ENCODE peak calls at places on chromosomes 13 and 19, in ten cellular contexts. H is uterus, S is esophagus squamous epithelium, U is adrenal gland, V is A549, L is ovary, R is GM12891, O is right lobe of liver, A is IMR-90, W is lower leg skin. P is an unnamed sample.

GRCh38 chr13:21365574-21365973 is 93.5 kb downstream of the ZDHHC20 start:
- DNase-seq in H (no peak), S (no peak), U (no peak), V (no peak), L (no peak), R (no peak), O (no peak), A (no peak), W (no peak), P (no peak)

GRCh38 chr19:46471116-46471733 is at the start of gene PNMA8A:
- DNase-seq in H (peak), S (no peak), U (peak), V (peak), L (peak), R (no peak), O (peak), A (peak), W (no peak), P (no peak)

GRCh38 chr13:48496271-48496670 is 36.6 kb downstream of the RCBTB2 start:
- DNase-seq in H (no peak), S (no peak), U (no peak), V (no peak), L (no peak), R (no peak), O (no peak), A (no peak), W (no peak), P (no peak)

GRCh38 chr13:92727118-92727517 is 499.5 kb upstream of the GPC6 start:
- DNase-seq in H (no peak), S (no peak), U (no peak), V (no peak), L (no peak), R (no peak), O (no peak), A (peak), W (no peak), P (no peak)

GRCh38 chr19:47095707-47096704 is 17.6 kb downstream of the ZC3H4 start:
- DNase-seq in H (no peak), S (no peak), U (no peak), V (peak), L (no peak), R (no peak), O (peak), A (no peak), W (peak), P (peak)

GRCh38 chr19:46828484-46828883 is 22.2 kb downstream of the AP2S1 start:
- DNase-seq in H (no peak), S (no peak), U (no peak), V (no peak), L (no peak), R (no peak), O (no peak), A (peak), W (no peak), P (no peak)

GRCh38 chr13:42146359-42146758 is 97.9 kb downstream of the DGKH start:
- DNase-seq in H (no peak), S (no peak), U (no peak), V (no peak), L (no peak), R (no peak), O (no peak), A (no peak), W (no peak), P (no peak)

GRCh38 chr19:44884566-44884965 is 6.5 kb upstream of the TOMM40 start:
- DNase-seq in H (no peak), S (no peak), U (no peak), V (no peak), L (no peak), R (no peak), O (no peak), A (no peak), W (no peak), P (no peak)

GRCh38 chr19:54470991-54471782 is 1.9 kb downstream of the CDC42EP5 start:
- DNase-seq in H (no peak), S (no peak), U (no peak), V (no peak), L (peak), R (no peak), O (no peak), A (no peak), W (no peak), P (peak)

GRCh38 chr19:6287269-6287885 is 7.6 kb upstream of the MLLT1 start:
- DNase-seq in H (no peak), S (no peak), U (no peak), V (no peak), L (no peak), R (no peak), O (no peak), A (no peak), W (no peak), P (peak)

GRCh38 chr13:93680329-93680728 is 453.7 kb downstream of the GPC6 start:
- DNase-seq in H (no peak), S (no peak), U (no peak), V (no peak), L (no peak), R (no peak), O (no peak), A (no peak), W (no peak), P (no peak)

GRCh38 chr13:110310541-110311491 is 3.7 kb downstream of the COL4A2 start:
- DNase-seq in H (peak), S (no peak), U (no peak), V (no peak), L (peak), R (no peak), O (no peak), A (no peak), W (no peak), P (no peak)

GRCh38 chr19:35879068-35879467 is 10.7 kb downstream of the APLP1 start:
- DNase-seq in H (no peak), S (no peak), U (no peak), V (no peak), L (no peak), R (no peak), O (no peak), A (no peak), W (no peak), P (peak)

GRCh38 chr13:33633701-33634525 is 184.0 kb upstream of the RFC3 start:
- DNase-seq in H (no peak), S (no peak), U (no peak), V (no peak), L (no peak), R (no peak), O (no peak), A (peak), W (no peak), P (no peak)

GRCh38 chr19:13302521-13303270 is 152.5 kb downstream of the IER2 start:
- DNase-seq in H (no peak), S (no peak), U (no peak), V (no peak), L (no peak), R (no peak), O (no peak), A (no peak), W (no peak), P (no peak)

GRCh38 chr19:53157601-53158000 is 1.3 kb downstream of the ZNF347 start:
- DNase-seq in H (no peak), S (no peak), U (peak), V (no peak), L (peak), R (no peak), O (peak), A (peak), W (no peak), P (no peak)

GRCh38 chr13:39663958-39664357 is 8.5 kb downstream of the COG6 start:
- DNase-seq in H (no peak), S (no peak), U (no peak), V (no peak), L (no peak), R (no peak), O (no peak), A (no peak), W (no peak), P (no peak)

GRCh38 chr13:67223024-67223423 is 7.1 kb downstream of the PCDH9 start:
- DNase-seq in H (no peak), S (no peak), U (no peak), V (no peak), L (no peak), R (no peak), O (no peak), A (peak), W (no peak), P (no peak)

GRCh38 chr13:47038196-47038595 is 141.3 kb upstream of the HTR2A start:
- DNase-seq in H (no peak), S (no peak), U (no peak), V (no peak), L (no peak), R (no peak), O (no peak), A (peak), W (no peak), P (no peak)

GRCh38 chr13:25816239-25816638 is 235.6 kb downstream of the SHISA2 start:
- DNase-seq in H (no peak), S (no peak), U (no peak), V (no peak), L (no peak), R (no peak), O (no peak), A (no peak), W (no peak), P (no peak)

GRCh38 chr13:77274126-77274525 is 52.8 kb downstream of the MYCBP2 start:
- DNase-seq in H (no peak), S (no peak), U (no peak), V (no peak), L (no peak), R (no peak), O (no peak), A (no peak), W (no peak), P (no peak)

GRCh38 chr19:34353546-34353945 is 11.4 kb upstream of the GPI start:
- DNase-seq in H (no peak), S (no peak), U (no peak), V (no peak), L (no peak), R (no peak), O (no peak), A (no peak), W (no peak), P (no peak)

GRCh38 chr19:19417618-19418270 is 12.3 kb downstream of the GATAD2A start:
- DNase-seq in H (no peak), S (no peak), U (peak), V (no peak), L (no peak), R (no peak), O (no peak), A (no peak), W (no peak), P (no peak)

GRCh38 chr19:11446271-11446651 is 10.8 kb downstream of the PRKCSH start:
- DNase-seq in H (no peak), S (no peak), U (no peak), V (no peak), L (no peak), R (no peak), O (no peak), A (no peak), W (no peak), P (no peak)

GRCh38 chr19:11446652-11447301 is 11.3 kb downstream of the PRKCSH start:
- DNase-seq in H (peak), S (no peak), U (peak), V (peak), L (peak), R (peak), O (peak), A (no peak), W (no peak), P (peak)

GRCh38 chr19:11447347-11448262 is 12.2 kb downstream of the PRKCSH start:
- DNase-seq in H (no peak), S (no peak), U (no peak), V (no peak), L (no peak), R (peak), O (no peak), A (no peak), W (no peak), P (no peak)

GRCh38 chr19:11448923-11449554 is 13.6 kb downstream of the PRKCSH start:
- DNase-seq in H (no peak), S (no peak), U (no peak), V (no peak), L (peak), R (no peak), O (no peak), A (no peak), W (no peak), P (no peak)

DNA sequence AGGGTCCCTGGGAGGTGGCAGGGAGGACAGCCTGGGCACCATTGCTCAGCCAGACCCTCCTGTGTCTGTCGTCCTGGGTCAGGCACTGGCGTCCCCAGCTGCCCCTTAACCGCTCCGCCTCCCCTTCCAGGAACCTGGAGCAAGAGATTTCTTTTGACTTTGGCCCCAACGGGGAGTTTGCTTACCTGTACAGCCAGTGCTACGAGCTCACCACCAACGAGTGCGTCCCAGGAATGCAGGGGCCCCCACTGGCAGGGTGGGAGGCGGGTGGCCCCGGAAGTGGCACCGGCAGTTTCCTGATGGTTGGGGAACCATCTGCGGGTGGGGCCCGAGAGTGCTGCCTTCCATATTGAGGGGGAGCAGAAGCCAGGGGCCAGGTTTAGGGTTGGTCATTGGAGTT is 13.0 kb downstream of the PRKCSH start:
- DNase-seq in H (no peak), S (no peak), U (no peak), V (no peak), L (no peak), R (no peak), O (no peak), A (no peak), W (no peak), P (no peak)
- TF ChIP-seq POLR2A in H (no peak), S (no peak), U (no peak), V (no peak), L (no peak), R (no peak), O (no peak), A (no peak), W (no peak), P (no peak)

GRCh38 chr19:37691881-37692504 is 27.6 kb downstream of the ZNF607 start:
- DNase-seq in H (peak), S (peak), U (peak), V (no peak), L (peak), R (peak), O (peak), A (peak), W (peak), P (peak)
- TF ChIP-seq POLR2A in H (no peak), S (peak), U (peak), V (no peak), L (no peak), R (no peak), O (no peak), A (peak), W (no peak), P (peak)

GRCh38 chr19:1087813-1088418 is 7.3 kb downstream of the POLR2E start:
- DNase-seq in H (no peak), S (no peak), U (no peak), V (no peak), L (no peak), R (no peak), O (no peak), A (no peak), W (no peak), P (peak)
- TF ChIP-seq POLR2A in H (no peak), S (no peak), U (no peak), V (no peak), L (no peak), R (peak), O (no peak), A (no peak), W (no peak), P (no peak)

DNA sequence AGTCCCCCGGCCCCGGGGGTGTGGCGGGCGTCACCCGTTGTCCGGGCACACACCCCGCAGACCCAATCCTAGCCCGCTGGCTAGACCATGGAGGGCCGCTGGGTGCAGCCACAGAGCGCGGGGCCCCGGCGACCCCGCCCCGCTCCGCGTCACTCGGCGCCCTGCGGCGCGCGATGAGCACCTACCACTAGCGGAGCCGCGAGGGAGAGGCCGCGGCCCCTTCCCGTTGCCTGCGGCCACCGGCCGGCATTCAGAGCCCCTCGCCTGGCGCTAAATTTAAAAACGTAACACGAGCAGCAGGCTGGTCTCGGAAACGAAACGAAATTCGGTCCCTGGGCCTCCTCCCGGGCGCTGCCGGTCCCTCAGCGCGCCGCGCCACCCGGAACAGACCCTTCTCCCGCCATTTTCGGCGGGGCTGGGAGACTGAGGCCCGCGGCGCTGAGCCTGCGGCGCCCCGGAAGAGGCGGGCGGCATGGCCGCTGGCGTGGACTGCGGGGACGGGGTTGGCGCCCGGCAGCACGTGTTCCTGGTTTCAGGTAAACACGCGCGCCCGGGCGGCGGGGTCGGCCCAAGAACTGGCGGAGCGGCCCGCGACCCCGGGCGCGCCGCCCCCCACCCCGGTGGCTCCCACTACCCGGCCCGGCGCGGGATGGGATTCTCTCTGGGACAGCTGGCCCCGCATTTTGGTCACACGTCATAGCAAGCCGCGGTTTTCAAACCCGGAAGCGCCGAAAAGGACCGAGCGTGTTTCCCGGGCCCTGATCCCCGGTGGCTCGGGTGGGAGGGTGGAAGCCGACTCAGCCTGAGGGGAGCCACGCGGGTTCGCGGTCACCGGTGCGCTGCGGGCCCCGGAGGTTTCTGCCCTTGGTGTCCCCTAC is at the start of gene RNASEH2B:
- DNase-seq in H (peak), S (peak), U (peak), V (peak), L (peak), R (peak), O (peak), A (peak), W (peak), P (peak)
- TF ChIP-seq POLR2A in H (peak), S (peak), U (peak), V (peak), L (peak), R (peak), O (peak), A (peak), W (no peak), P (peak)